ENCODE peak calls at places on chromosomes 11 and 22, in seven cellular contexts. N is right atrium auricular region, I is neural progenitor cell, U is cardiac muscle cell, F is neuronal stem cell, Q is gastrocnemius medialis, J is kidney. H is an unnamed sample.
A peak's percentile ranks its signal among the peaks of the same experiment; 100 is the strongest.

GRCh38 chr11:61035086-61035835 is 63.8 kb downstream of the CD6 start:
- DNase-seq in J (no peak), Q (no peak), I (no peak), U (no peak), F (no peak), N (no peak), H (no peak)

GRCh38 chr22:36329217-36330078 is 58.3 kb downstream of the MYH9 start:
- DNase-seq in F (peak; percentile 84), N (peak; percentile 85), I (peak; percentile 93), Q (no peak), U (peak; percentile 96), J (peak; percentile 92), H (no peak)

GRCh38 chr11:58927393-58928081 is 11.8 kb upstream of the GLYATL1 start:
- DNase-seq in F (peak; percentile 85), U (peak; percentile 92), I (peak; percentile 97), N (no peak), Q (no peak), J (no peak), H (peak; percentile 54)

GRCh38 chr22:43789452-43789851 is 22.7 kb downstream of the EFCAB6 start:
- DNase-seq in U (no peak), I (no peak), N (peak; percentile 67), F (no peak), Q (no peak), J (peak; percentile 77), H (no peak)

GRCh38 chr11:10581481-10582019 is 13.1 kb upstream of the LYVE1 start:
- DNase-seq in U (no peak), F (no peak), Q (peak; percentile 45), J (no peak), N (no peak), I (no peak), H (no peak)

GRCh38 chr11:120181446-120181992 is 29.3 kb upstream of the OAF start:
- DNase-seq in J (peak; percentile 19), F (no peak), Q (no peak), U (no peak), I (no peak), N (peak; percentile 54), H (no peak)

GRCh38 chr11:74434528-74434927 is 32.8 kb downstream of the KCNE3 start:
- DNase-seq in N (no peak), Q (no peak), F (no peak), I (no peak), J (no peak), U (no peak), H (no peak)

GRCh38 chr11:34397120-34397519 is 39.3 kb upstream of the ABTB2 start:
- DNase-seq in N (no peak), J (no peak), I (no peak), U (no peak), Q (no peak), F (no peak), H (no peak)

GRCh38 chr22:38353701-38354100 is 36.5 kb upstream of the CSNK1E start:
- DNase-seq in F (no peak), N (peak; percentile 50), Q (no peak), J (no peak), U (peak; percentile 64), I (no peak), H (no peak)

GRCh38 chr11:5938603-5938965 is 3.5 kb upstream of the OR56A3 start:
- DNase-seq in J (no peak), I (no peak), F (no peak), N (no peak), U (no peak), Q (no peak), H (no peak)

GRCh38 chr22:31343235-31344191 is 2.6 kb downstream of the PATZ1 start:
- DNase-seq in I (peak; percentile 93), J (peak; percentile 94), F (peak; percentile 74), U (peak; percentile 69), N (no peak), Q (no peak), H (peak; percentile 56)

GRCh38 chr22:42156597-42156996 is 26.0 kb upstream of the CYP2D6 start:
- DNase-seq in U (no peak), J (no peak), N (no peak), Q (no peak), F (no peak), I (no peak), H (no peak)

DNA sequence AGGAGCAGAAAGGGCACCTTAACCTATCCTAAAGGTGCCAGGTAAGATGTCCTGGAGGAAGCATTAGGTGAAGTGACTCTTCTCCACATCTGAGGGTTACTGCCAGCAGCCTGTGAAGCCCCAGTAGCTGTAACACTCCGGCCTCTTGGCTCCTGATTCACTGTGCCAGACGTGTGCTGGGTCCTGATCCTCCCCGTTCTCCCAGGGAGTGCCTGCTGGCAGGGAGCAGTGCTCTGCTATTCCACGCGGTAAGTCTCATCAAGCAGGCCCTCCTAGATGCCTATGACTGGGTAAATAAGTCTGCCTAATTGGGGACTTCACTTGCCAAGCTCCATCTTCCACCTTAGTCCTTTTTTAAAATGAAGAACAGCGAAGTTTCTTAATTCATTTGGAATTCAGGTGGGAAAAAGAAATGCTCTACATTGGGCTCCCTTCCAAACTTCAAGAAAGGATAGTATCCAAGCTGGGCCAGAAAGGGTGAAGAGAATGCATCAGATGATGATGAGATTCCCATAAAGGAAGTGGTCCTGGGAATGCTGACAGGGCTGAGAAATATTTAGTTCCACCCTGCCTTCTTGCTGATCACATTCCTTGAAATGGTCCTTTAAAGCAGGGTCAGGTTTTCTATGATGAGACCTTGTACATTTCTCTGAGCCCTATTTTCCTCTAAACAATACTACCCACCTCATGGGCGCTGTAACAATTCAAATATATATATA is 188.0 kb downstream of the MAML2 start:
- DNase-seq in U (no peak), Q (no peak), I (no peak), N (no peak), J (no peak), F (no peak), H (no peak)
- H3K4me3 ChIP-seq in U (no peak overlapping the region), Q (no peak overlapping the region), I (no peak overlapping the region), N (no peak overlapping the region), J (no peak overlapping the region), F (no peak overlapping the region), H (no peak overlapping the region)

GRCh38 chr11:14891143-14892035 is 642 bp downstream of the CYP2R1 start:
- DNase-seq in J (peak; percentile 95), Q (peak; percentile 82), F (peak; percentile 88), I (peak; percentile 95), N (peak; percentile 89), U (peak; percentile 94), H (peak; percentile 94)
- H3K27ac ChIP-seq in J (peak overlapping the region; percentile 78), Q (peak overlapping the region; percentile 94), F (peak overlapping the region; percentile 4), I (no peak overlapping the region), N (peak overlapping the region; percentile 94), U (peak overlapping the region; percentile 10), H (no peak overlapping the region)

GRCh38 chr11:27212248-27212780 is 150.7 kb downstream of the CCDC34 start:
- DNase-seq in Q (no peak), U (no peak), I (no peak), N (no peak), J (no peak), F (no peak), H (no peak)

GRCh38 chr11:27215471-27216267 is 147.3 kb downstream of the CCDC34 start:
- DNase-seq in I (no peak), Q (no peak), U (no peak), J (peak; percentile 83), F (no peak), N (no peak), H (no peak)

GRCh38 chr11:27213232-27213660 is 149.8 kb downstream of the CCDC34 start:
- DNase-seq in F (peak; percentile 17), I (peak; percentile 52), J (no peak), U (peak; percentile 46), Q (no peak), N (no peak), H (no peak)

GRCh38 chr11:27216268-27217149 is 146.5 kb downstream of the CCDC34 start:
- DNase-seq in J (peak; percentile 89), F (no peak), N (peak; percentile 66), U (peak; percentile 37), Q (peak; percentile 50), I (no peak), H (no peak)

GRCh38 chr11:27214713-27215112 is 148.3 kb downstream of the CCDC34 start:
- DNase-seq in F (no peak), Q (no peak), U (no peak), I (no peak), N (no peak), J (no peak), H (no peak)
- H3K4me1 ChIP-seq in F (peaks cover 12% of the 10 kb centered on the region), Q (peaks cover 52% of the 10 kb centered on the region), U (peaks cover 40% of the 10 kb centered on the region), I (peaks cover 37% of the 10 kb centered on the region), N (peaks cover 31% of the 10 kb centered on the region), J (peaks cover 26% of the 10 kb centered on the region), H (peaks cover 7% of the 10 kb centered on the region)

DNA sequence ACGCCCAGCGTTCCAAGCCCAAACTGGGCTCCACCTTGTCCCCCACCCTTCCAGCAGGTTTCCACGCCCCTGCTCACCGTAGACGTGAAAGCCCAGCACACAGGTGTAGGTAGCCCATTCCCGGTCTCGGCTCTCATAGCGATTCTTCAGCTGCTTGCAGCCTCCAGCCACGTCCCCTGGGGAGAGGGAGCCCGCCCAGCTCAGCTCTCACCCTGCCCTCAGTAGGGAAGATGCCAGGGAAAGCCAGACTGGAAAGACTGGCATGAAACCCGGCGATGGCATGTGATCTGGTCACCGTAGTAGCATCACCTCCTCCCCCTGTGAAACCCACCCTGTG is 1.4 kb upstream of the MTA2 start:
- DNase-seq in J (peak; percentile 77), F (no peak), I (no peak), N (no peak), Q (no peak), U (no peak), H (peak; percentile 39)
- H3K4me3 ChIP-seq in J (peak overlapping the region; percentile 77), F (peak overlapping the region; percentile 78), I (peak overlapping the region; percentile 87), N (peak overlapping the region; percentile 98), Q (peak overlapping the region; percentile 99), U (no peak overlapping the region), H (no peak overlapping the region)

GRCh38 chr11:72413914-72414628 is 20.3 kb downstream of the CLPB start:
- DNase-seq in J (peak; percentile 92), U (peak; percentile 91), N (peak; percentile 89), I (peak; percentile 80), Q (peak; percentile 77), F (peak; percentile 48), H (peak; percentile 90)
- H3K27ac ChIP-seq in J (no peak overlapping the region), U (no peak overlapping the region), N (no peak overlapping the region), I (no peak overlapping the region), Q (peak overlapping the region; percentile 45), F (no peak overlapping the region), H (no peak overlapping the region)

GRCh38 chr11:82865841-82866240 is 34.4 kb downstream of the PRCP start:
- DNase-seq in J (no peak), Q (no peak), N (no peak), F (no peak), U (no peak), I (no peak), H (no peak)

GRCh38 chr11:82867495-82868082 is 32.6 kb downstream of the PRCP start:
- DNase-seq in U (peak; percentile 95), N (peak; percentile 92), J (no peak), F (peak; percentile 76), I (peak; percentile 94), Q (peak; percentile 45), H (peak; percentile 96)

GRCh38 chr11:82862379-82862778 is 37.9 kb downstream of the PRCP start:
- DNase-seq in I (no peak), Q (no peak), N (no peak), J (no peak), U (no peak), F (no peak), H (peak; percentile 51)

GRCh38 chr11:82863209-82863608 is 37.0 kb downstream of the PRCP start:
- DNase-seq in F (no peak), I (no peak), N (no peak), U (no peak), Q (no peak), J (no peak), H (no peak)

GRCh38 chr11:82864268-82864667 is 36.0 kb downstream of the PRCP start:
- DNase-seq in J (peak; percentile 73), I (peak; percentile 67), U (peak; percentile 33), N (peak; percentile 70), F (no peak), Q (peak; percentile 64), H (peak; percentile 89)
- H3K4me1 ChIP-seq in J (peaks cover 3% of the 10 kb centered on the region), I (no peaks in the 10 kb centered on the region), U (no peaks in the 10 kb centered on the region), N (peaks cover 26% of the 10 kb centered on the region), F (no peaks in the 10 kb centered on the region), Q (peaks cover 5% of the 10 kb centered on the region), H (peaks cover 25% of the 10 kb centered on the region)